ENCODE peak calls at places on chromosomes 2 and 18, in four cellular contexts. D is transverse colon, P is sigmoid colon, Y is GM23338. Z is an unnamed sample.

GRCh38 chr2:159195719-159196118 is 90.8 kb downstream of the WDSUB1 start:
- DNase-seq in P (no peak), Y (no peak), D (no peak), Z (no peak)

GRCh38 chr2:85648619-85649018 is 19.4 kb downstream of the SFTPB start:
- DNase-seq in P (no peak), Y (peak; percentile 42), D (no peak), Z (no peak)

GRCh38 chr18:45850021-45850420 is 24.5 kb downstream of the SIGLEC15 start:
- DNase-seq in Y (peak; percentile 75), D (no peak), P (no peak), Z (no peak)

GRCh38 chr18:23487738-23488625 is 15.3 kb upstream of the RMC1 start:
- DNase-seq in D (peak; percentile 23), P (no peak), Y (peak; percentile 20), Z (peak; percentile 52)

GRCh38 chr2:65227035-65227470 is 578 bp upstream of the ACTR2 start:
- DNase-seq in P (no peak), Y (peak; percentile 27), D (peak; percentile 41), Z (no peak)

GRCh38 chr2:200199576-200200263 is 106.8 kb upstream of the SPATS2L start:
- DNase-seq in Y (peak; percentile 55), D (no peak), P (no peak), Z (no peak)

GRCh38 chr2:199955339-199956061 is at the start of the genes MAIP1 and TYW5:
- DNase-seq in Y (peak; percentile 86), D (peak; percentile 86), P (peak; percentile 87), Z (peak; percentile 85)

GRCh38 chr2:208363485-208363884 is 43.1 kb upstream of the PTH2R start:
- DNase-seq in D (no peak), P (no peak), Y (no peak), Z (no peak)

GRCh38 chr18:62976227-62976626 is 260.9 kb downstream of the PHLPP1 start:
- DNase-seq in P (no peak), Y (no peak), D (peak; percentile 29), Z (no peak)
- H3K27ac ChIP-seq in P (no peak overlapping the region), Y (no peak overlapping the region), D (no peak overlapping the region), Z (no peak overlapping the region)

GRCh38 chr2:10171006-10171800 is 48.7 kb downstream of the RRM2 start:
- DNase-seq in D (no peak), P (no peak), Y (no peak), Z (no peak)

GRCh38 chr2:10175441-10175840 is 52.9 kb downstream of the RRM2 start:
- DNase-seq in P (no peak), Y (no peak), D (no peak), Z (no peak)

GRCh38 chr2:10174173-10174572 is 51.6 kb downstream of the RRM2 start:
- DNase-seq in D (no peak), Y (no peak), P (no peak), Z (no peak)

GRCh38 chr2:10172033-10172865 is 49.7 kb downstream of the RRM2 start:
- DNase-seq in P (no peak), Y (peak; percentile 44), D (no peak), Z (no peak)

DNA sequence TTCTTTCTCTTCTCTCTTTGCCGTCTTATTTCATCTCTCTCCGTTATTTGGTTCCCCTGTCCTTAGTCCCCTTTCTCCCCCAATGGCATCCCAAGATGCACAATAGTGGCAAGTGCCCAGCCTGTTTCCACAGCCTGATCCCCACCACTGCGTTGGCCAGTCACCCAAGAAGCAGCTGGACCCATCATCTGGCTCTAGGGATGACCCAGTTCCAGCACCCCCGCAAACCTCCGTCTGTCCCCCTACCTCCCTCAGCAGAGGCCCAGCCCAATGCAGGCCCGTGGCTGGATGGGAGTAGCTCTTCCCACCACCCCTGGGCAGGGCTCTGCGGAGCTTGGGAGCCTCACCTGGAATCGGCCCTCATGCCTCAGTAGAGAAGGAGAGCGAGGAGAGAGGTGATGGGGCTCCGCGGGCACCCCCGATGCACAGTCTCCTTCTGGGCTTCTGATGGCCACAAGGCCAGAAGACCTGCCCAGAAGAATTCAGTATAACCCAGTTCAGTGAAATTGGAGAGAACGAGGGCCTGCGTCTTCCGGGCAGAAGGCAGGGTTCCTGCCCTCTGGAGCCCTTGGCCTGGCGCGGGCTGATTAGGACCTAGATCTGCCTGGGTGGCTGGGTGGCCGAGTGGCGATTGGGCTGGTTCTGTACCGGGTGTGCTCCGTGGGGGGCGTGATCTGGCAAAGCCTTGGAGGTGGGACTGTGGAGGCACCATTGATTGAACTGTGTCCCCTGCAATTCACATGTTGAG is 50.9 kb downstream of the RRM2 start:
- DNase-seq in Y (no peak), D (no peak), P (no peak), Z (no peak)
- H3K4me1 ChIP-seq in Y (no peaks in the 10 kb centered on the region), D (no peaks in the 10 kb centered on the region), P (peaks cover 5% of the 10 kb centered on the region), Z (no peaks in the 10 kb centered on the region)

DNA sequence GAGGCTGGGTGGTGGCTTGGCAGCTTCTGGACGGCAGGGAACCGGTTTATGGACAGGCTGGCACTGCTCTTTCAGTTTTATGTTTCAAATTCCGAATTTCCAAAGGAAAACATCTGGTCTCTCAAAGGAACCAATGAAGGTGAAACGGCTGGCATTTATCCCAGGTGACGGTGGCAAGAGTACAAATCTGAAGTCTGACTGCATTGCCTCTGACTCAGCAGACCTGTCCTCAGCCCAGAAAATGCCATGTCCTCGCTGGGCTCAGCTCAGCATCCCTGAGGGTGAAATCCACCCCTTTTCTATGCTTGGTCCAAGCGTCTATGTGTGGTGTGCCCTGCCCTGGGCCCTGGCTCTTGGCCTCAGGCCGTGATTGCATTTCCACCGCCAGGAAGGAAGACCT is 38.1 kb downstream of the NAPG start:
- DNase-seq in P (no peak), D (no peak), Y (no peak), Z (no peak)
- H3K4me3 ChIP-seq in P (no peak overlapping the region), D (no peak overlapping the region), Y (no peak overlapping the region), Z (no peak overlapping the region)

GRCh38 chr2:118255771-118256372 is 167.6 kb downstream of the INSIG2 start:
- DNase-seq in P (no peak), Y (peak; percentile 48), D (no peak), Z (no peak)
- H3K27ac ChIP-seq in P (no peak overlapping the region), Y (no peak overlapping the region), D (no peak overlapping the region), Z (no peak overlapping the region)

GRCh38 chr2:237297421-237298155 is 116.4 kb downstream of the COL6A3 start:
- DNase-seq in P (peak; percentile 59), D (no peak), Y (no peak), Z (no peak)
- H3K4me1 ChIP-seq in P (peaks cover 68% of the 10 kb centered on the region), D (peaks cover 11% of the 10 kb centered on the region), Y (peaks cover 8% of the 10 kb centered on the region), Z (no peaks in the 10 kb centered on the region)

GRCh38 chr2:133503927-133504326 is 64.3 kb downstream of the NCKAP5 start:
- DNase-seq in P (no peak), Y (no peak), D (no peak), Z (no peak)

GRCh38 chr2:133502678-133503077 is 65.6 kb downstream of the NCKAP5 start:
- DNase-seq in P (no peak), D (no peak), Y (no peak), Z (no peak)

GRCh38 chr2:133504566-133505505 is 63.4 kb downstream of the NCKAP5 start:
- DNase-seq in D (peak; percentile 60), P (no peak), Y (no peak), Z (no peak)

GRCh38 chr2:133500967-133501366 is 67.3 kb downstream of the NCKAP5 start:
- DNase-seq in Y (no peak), D (no peak), P (no peak), Z (no peak)

DNA sequence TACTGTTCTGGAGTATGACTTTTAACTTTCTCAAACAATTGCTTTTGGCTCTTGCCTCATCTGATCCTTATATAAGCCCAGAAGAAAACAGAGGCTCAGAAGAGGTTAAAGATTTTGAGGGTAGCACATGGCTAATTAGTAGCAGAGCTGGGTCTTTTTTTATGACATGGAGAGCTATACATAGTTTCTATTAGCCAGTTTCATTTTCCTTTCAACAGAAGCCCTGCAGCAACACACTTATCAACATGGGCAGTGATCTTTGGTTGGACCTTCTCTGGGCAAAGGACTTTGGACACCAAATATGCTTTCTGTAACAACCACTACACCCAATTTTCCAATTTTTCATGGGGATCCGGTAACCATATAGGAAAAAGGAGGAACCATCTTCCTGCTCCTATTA is 64.9 kb downstream of the NCKAP5 start:
- DNase-seq in Y (no peak), P (no peak), D (no peak), Z (no peak)
- H3K4me3 ChIP-seq in Y (no peak overlapping the region), P (no peak overlapping the region), D (no peak overlapping the region), Z (no peak overlapping the region)

DNA sequence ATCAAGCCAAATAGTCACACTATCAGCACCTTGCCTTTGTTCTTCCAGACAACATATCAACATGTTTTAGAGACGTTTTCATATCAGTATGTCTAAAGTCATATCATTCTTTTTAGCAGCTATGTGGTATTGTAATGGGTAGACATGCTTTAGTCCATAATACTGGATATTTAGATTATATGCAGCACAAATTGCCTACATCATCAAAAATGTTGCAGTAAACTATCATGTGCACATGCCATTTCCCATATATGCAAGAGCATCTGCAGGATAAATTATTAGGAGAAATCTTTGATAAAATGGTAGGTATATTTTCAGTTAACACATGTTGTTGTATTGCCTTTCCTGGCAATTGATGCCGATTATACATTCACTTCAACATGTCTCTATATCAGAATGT is 636.5 kb downstream of the XIRP2 start:
- DNase-seq in D (no peak), P (no peak), Y (no peak), Z (no peak)
- H3K27ac ChIP-seq in D (no peak overlapping the region), P (no peak overlapping the region), Y (no peak overlapping the region), Z (no peak overlapping the region)

Z was measured in naive thymus-derived CD4-positive, alpha-beta T cell.